ENCODE peak calls at places on chromosomes 16 and 17, in eight cellular contexts. One of them, this sample, is unnamed.

GRCh38 chr17:63698886-63699637 is 863 bp downstream of the LIMD2 start:
- DNase-seq in AG04450: no peak
- DNase-seq in lower leg skin: peak; percentile 31
- DNase-seq in ascending aorta: peak; percentile 79
- DNase-seq in stimulated activated CD4-positive, alpha-beta T cell treated with anti-CD3 and anti-CD28 coated beads, Interleukin-4, amount 100 ng/mL, for 48 hours: peak; percentile 54
- DNase-seq in pons: no peak
- DNase-seq in SK-N-MC: peak; percentile 32
- DNase-seq in T follicular helper cell: peak; percentile 81
- DNase-seq in this sample: no peak

GRCh38 chr17:7858487-7858832 is 657 bp downstream of the CYB5D1 start:
- DNase-seq in AG04450: no peak
- DNase-seq in lower leg skin: no peak
- DNase-seq in ascending aorta: no peak
- DNase-seq in stimulated activated CD4-positive, alpha-beta T cell treated with anti-CD3 and anti-CD28 coated beads, Interleukin-4, amount 100 ng/mL, for 48 hours: peak; percentile 45
- DNase-seq in pons: no peak
- DNase-seq in SK-N-MC: no peak
- DNase-seq in T follicular helper cell: no peak
- DNase-seq in this sample: no peak

GRCh38 chr16:30948087-30948955 is 547 bp upstream of the ORAI3 start:
- DNase-seq in AG04450: peak; percentile 91
- DNase-seq in lower leg skin: peak; percentile 86
- DNase-seq in ascending aorta: peak; percentile 97
- DNase-seq in stimulated activated CD4-positive, alpha-beta T cell treated with anti-CD3 and anti-CD28 coated beads, Interleukin-4, amount 100 ng/mL, for 48 hours: no peak
- DNase-seq in pons: peak; percentile 95
- DNase-seq in SK-N-MC: peak; percentile 83
- DNase-seq in T follicular helper cell: no peak
- DNase-seq in this sample: peak; percentile 50

GRCh38 chr17:17393976-17394375 is 82.8 kb upstream of the MED9 start:
- DNase-seq in AG04450: no peak
- DNase-seq in lower leg skin: no peak
- DNase-seq in ascending aorta: no peak
- DNase-seq in stimulated activated CD4-positive, alpha-beta T cell treated with anti-CD3 and anti-CD28 coated beads, Interleukin-4, amount 100 ng/mL, for 48 hours: no peak
- DNase-seq in pons: no peak
- DNase-seq in SK-N-MC: no peak
- DNase-seq in T follicular helper cell: no peak
- DNase-seq in this sample: no peak

GRCh38 chr16:90015586-90016338 is 3.5 kb downstream of the DBNDD1 start:
- DNase-seq in AG04450: no peak
- DNase-seq in lower leg skin: no peak
- DNase-seq in ascending aorta: no peak
- DNase-seq in stimulated activated CD4-positive, alpha-beta T cell treated with anti-CD3 and anti-CD28 coated beads, Interleukin-4, amount 100 ng/mL, for 48 hours: no peak
- DNase-seq in pons: no peak
- DNase-seq in SK-N-MC: no peak
- DNase-seq in T follicular helper cell: no peak
- DNase-seq in this sample: no peak

GRCh38 chr17:36641877-36642845 is 40.8 kb downstream of the MRM1 start:
- DNase-seq in AG04450: no peak
- DNase-seq in lower leg skin: no peak
- DNase-seq in ascending aorta: no peak
- DNase-seq in stimulated activated CD4-positive, alpha-beta T cell treated with anti-CD3 and anti-CD28 coated beads, Interleukin-4, amount 100 ng/mL, for 48 hours: no peak
- DNase-seq in pons: no peak
- DNase-seq in SK-N-MC: no peak
- DNase-seq in T follicular helper cell: no peak
- DNase-seq in this sample: no peak

GRCh38 chr17:55632236-55632635 is 90.4 kb downstream of the TMEM100 start:
- DNase-seq in AG04450: no peak
- DNase-seq in lower leg skin: no peak
- DNase-seq in ascending aorta: no peak
- DNase-seq in stimulated activated CD4-positive, alpha-beta T cell treated with anti-CD3 and anti-CD28 coated beads, Interleukin-4, amount 100 ng/mL, for 48 hours: no peak
- DNase-seq in pons: no peak
- DNase-seq in SK-N-MC: no peak
- DNase-seq in T follicular helper cell: no peak
- DNase-seq in this sample: no peak

GRCh38 chr17:45409659-45410076 is 23.0 kb downstream of the ARHGAP27 start:
- DNase-seq in AG04450: no peak
- DNase-seq in lower leg skin: no peak
- DNase-seq in ascending aorta: no peak
- DNase-seq in stimulated activated CD4-positive, alpha-beta T cell treated with anti-CD3 and anti-CD28 coated beads, Interleukin-4, amount 100 ng/mL, for 48 hours: no peak
- DNase-seq in pons: no peak
- DNase-seq in SK-N-MC: no peak
- DNase-seq in T follicular helper cell: no peak
- DNase-seq in this sample: no peak

GRCh38 chr17:76095943-76096342 is 7.6 kb downstream of the EXOC7 start:
- DNase-seq in AG04450: no peak
- DNase-seq in lower leg skin: no peak
- DNase-seq in ascending aorta: no peak
- DNase-seq in stimulated activated CD4-positive, alpha-beta T cell treated with anti-CD3 and anti-CD28 coated beads, Interleukin-4, amount 100 ng/mL, for 48 hours: no peak
- DNase-seq in pons: no peak
- DNase-seq in SK-N-MC: no peak
- DNase-seq in T follicular helper cell: no peak
- DNase-seq in this sample: no peak

GRCh38 chr16:58614212-58614611 is 15.4 kb downstream of the CNOT1 start:
- DNase-seq in AG04450: no peak
- DNase-seq in lower leg skin: no peak
- DNase-seq in ascending aorta: no peak
- DNase-seq in stimulated activated CD4-positive, alpha-beta T cell treated with anti-CD3 and anti-CD28 coated beads, Interleukin-4, amount 100 ng/mL, for 48 hours: no peak
- DNase-seq in pons: no peak
- DNase-seq in SK-N-MC: no peak
- DNase-seq in T follicular helper cell: no peak
- DNase-seq in this sample: no peak

GRCh38 chr17:74758846-74759163 is 10.4 kb downstream of the NHERF1 start:
- DNase-seq in AG04450: no peak
- DNase-seq in lower leg skin: no peak
- DNase-seq in ascending aorta: no peak
- DNase-seq in stimulated activated CD4-positive, alpha-beta T cell treated with anti-CD3 and anti-CD28 coated beads, Interleukin-4, amount 100 ng/mL, for 48 hours: no peak
- DNase-seq in pons: no peak
- DNase-seq in SK-N-MC: no peak
- DNase-seq in T follicular helper cell: no peak
- DNase-seq in this sample: no peak

GRCh38 chr17:50331085-50331791 is 14.7 kb upstream of the XYLT2 start:
- DNase-seq in AG04450: peak; percentile 63
- DNase-seq in lower leg skin: no peak
- DNase-seq in ascending aorta: no peak
- DNase-seq in stimulated activated CD4-positive, alpha-beta T cell treated with anti-CD3 and anti-CD28 coated beads, Interleukin-4, amount 100 ng/mL, for 48 hours: no peak
- DNase-seq in pons: no peak
- DNase-seq in SK-N-MC: no peak
- DNase-seq in T follicular helper cell: no peak
- DNase-seq in this sample: no peak

GRCh38 chr16:54067317-54068065 is 219.1 kb downstream of the IRX3 start:
- DNase-seq in AG04450: no peak
- DNase-seq in lower leg skin: no peak
- DNase-seq in ascending aorta: no peak
- DNase-seq in stimulated activated CD4-positive, alpha-beta T cell treated with anti-CD3 and anti-CD28 coated beads, Interleukin-4, amount 100 ng/mL, for 48 hours: no peak
- DNase-seq in pons: no peak
- DNase-seq in SK-N-MC: no peak
- DNase-seq in T follicular helper cell: no peak
- DNase-seq in this sample: no peak

GRCh38 chr16:11566398-11566797 is 20.3 kb downstream of the LITAF start:
- DNase-seq in AG04450: no peak
- DNase-seq in lower leg skin: no peak
- DNase-seq in ascending aorta: no peak
- DNase-seq in stimulated activated CD4-positive, alpha-beta T cell treated with anti-CD3 and anti-CD28 coated beads, Interleukin-4, amount 100 ng/mL, for 48 hours: no peak
- DNase-seq in pons: no peak
- DNase-seq in SK-N-MC: no peak
- DNase-seq in T follicular helper cell: no peak
- DNase-seq in this sample: no peak

GRCh38 chr16:53132406-53132805 is 77.6 kb downstream of the CHD9 start:
- DNase-seq in AG04450: no peak
- DNase-seq in lower leg skin: no peak
- DNase-seq in ascending aorta: no peak
- DNase-seq in stimulated activated CD4-positive, alpha-beta T cell treated with anti-CD3 and anti-CD28 coated beads, Interleukin-4, amount 100 ng/mL, for 48 hours: no peak
- DNase-seq in pons: peak; percentile 25
- DNase-seq in SK-N-MC: no peak
- DNase-seq in T follicular helper cell: no peak
- DNase-seq in this sample: no peak

GRCh38 chr17:28159004-28159403 is 116.5 kb downstream of the NLK start:
- DNase-seq in AG04450: no peak
- DNase-seq in lower leg skin: no peak
- DNase-seq in ascending aorta: no peak
- DNase-seq in stimulated activated CD4-positive, alpha-beta T cell treated with anti-CD3 and anti-CD28 coated beads, Interleukin-4, amount 100 ng/mL, for 48 hours: no peak
- DNase-seq in pons: no peak
- DNase-seq in SK-N-MC: no peak
- DNase-seq in T follicular helper cell: no peak
- DNase-seq in this sample: no peak

GRCh38 chr16:81796585-81797346 is 17.7 kb downstream of the PLCG2 start:
- DNase-seq in AG04450: no peak
- DNase-seq in lower leg skin: no peak
- DNase-seq in ascending aorta: no peak
- DNase-seq in stimulated activated CD4-positive, alpha-beta T cell treated with anti-CD3 and anti-CD28 coated beads, Interleukin-4, amount 100 ng/mL, for 48 hours: no peak
- DNase-seq in pons: no peak
- DNase-seq in SK-N-MC: no peak
- DNase-seq in T follicular helper cell: no peak
- DNase-seq in this sample: no peak

GRCh38 chr17:40122944-40123810 is 1.4 kb downstream of the MSL1 start:
- DNase-seq in AG04450: no peak
- DNase-seq in lower leg skin: no peak
- DNase-seq in ascending aorta: no peak
- DNase-seq in stimulated activated CD4-positive, alpha-beta T cell treated with anti-CD3 and anti-CD28 coated beads, Interleukin-4, amount 100 ng/mL, for 48 hours: no peak
- DNase-seq in pons: peak; percentile 52
- DNase-seq in SK-N-MC: no peak
- DNase-seq in T follicular helper cell: no peak
- DNase-seq in this sample: no peak

This sample was measured in cortex of kidney.